ENCODE peak calls at places on chromosomes 3 and 15, in five cellular contexts. P is psoas muscle; R is activated CD8-positive, alpha-beta memory T cell treated with anti-CD3 and anti-CD28 coated beads, Interleukin-2, amount 50 U/mL, for 48 hours; U is astrocyte of the spinal cord; T is AG08396. O is an unnamed sample.

GRCh38 chr15:42355291-42355690 is 4.0 kb upstream of the CAPN3 start:
- DNase-seq in P (no peak), R (no peak), U (no peak), T (no peak), O (no peak)

GRCh38 chr3:186596568-186597287 is 16.1 kb upstream of the AHSG start:
- DNase-seq in P (no peak), R (no peak), U (peak), T (no peak), O (no peak)

GRCh38 chr15:95511680-95512079 is 818.8 kb upstream of the NR2F2 start:
- DNase-seq in P (no peak), R (no peak), U (no peak), T (no peak), O (no peak)

GRCh38 chr15:30001592-30001991 is 81.2 kb upstream of the GOLGA8J start:
- DNase-seq in P (no peak), R (no peak), U (no peak), T (no peak), O (no peak)

GRCh38 chr3:16739416-16740091 is 134.3 kb upstream of the DAZL start:
- DNase-seq in P (no peak), R (no peak), U (peak), T (no peak), O (no peak)

GRCh38 chr15:75138016-75138999 is 63.4 kb upstream of the C15orf39 start:
- DNase-seq in P (no peak), R (no peak), U (peak), T (no peak), O (peak)

GRCh38 chr15:101232677-101233076 is 19.2 kb downstream of the CHSY1 start:
- DNase-seq in P (no peak), R (no peak), U (no peak), T (no peak), O (no peak)

GRCh38 chr3:169002689-169003088 is 660.8 kb downstream of the MECOM start:
- DNase-seq in P (no peak), R (no peak), U (no peak), T (no peak), O (no peak)

GRCh38 chr3:101561630-101562328 is at the start of gene TRMT10C:
- DNase-seq in P (peak), R (peak), U (peak), T (peak), O (peak)

GRCh38 chr3:44995142-44995770 is 19.2 kb downstream of the EXOSC7 start:
- DNase-seq in P (no peak), R (no peak), U (peak), T (peak), O (peak)

GRCh38 chr15:49620174-49620573 is 444 bp downstream of the FAM227B start:
- DNase-seq in P (no peak), R (no peak), U (no peak), T (no peak), O (peak)

GRCh38 chr3:41431386-41431785 is 232.1 kb downstream of the CTNNB1 start:
- DNase-seq in P (no peak), R (no peak), U (no peak), T (no peak), O (no peak)

GRCh38 chr3:146065573-146066006 is 95.4 kb downstream of the PLOD2 start:
- DNase-seq in P (no peak), R (no peak), U (peak), T (peak), O (peak)